ENCODE peak calls at places on chromosomes 13 and 19, in seven cellular contexts. J, B, R, U, P, X and I are unnamed samples.

GRCh38 chr19:52533901-52534300 is 6.4 kb downstream of the ZNF808 start:
- DNase-seq in R (peak), X (no peak), J (no peak), U (no peak), P (peak), B (no peak), I (peak)

GRCh38 chr13:108226184-108226583 is 8.0 kb downstream of the ABHD13 start:
- DNase-seq in U (no peak), B (no peak), R (no peak), J (no peak), P (no peak), X (no peak), I (no peak)

GRCh38 chr13:27638521-27638920 is 16.8 kb downstream of the POLR1D start:
- DNase-seq in X (no peak), U (peak), R (no peak), P (no peak), B (no peak), J (no peak), I (no peak)

GRCh38 chr19:18932216-18932841 is 8.7 kb downstream of the HOMER3 start:
- DNase-seq in P (peak), U (peak), X (peak), J (peak), B (peak), R (peak), I (peak)

GRCh38 chr19:29530549-29531457 is 5.0 kb downstream of the VSTM2B start:
- DNase-seq in P (no peak), J (no peak), X (peak), B (no peak), U (no peak), R (no peak), I (no peak)

GRCh38 chr19:32407004-32407992 is 1.7 kb downstream of the DPY19L3 start:
- DNase-seq in U (peak), P (peak), J (no peak), B (no peak), R (peak), X (no peak), I (peak)

GRCh38 chr13:93309886-93310520 is 83.4 kb downstream of the GPC6 start:
- DNase-seq in J (no peak), B (no peak), U (peak), X (peak), R (peak), P (no peak), I (no peak)

GRCh38 chr13:97962887-97963286 is 9.4 kb downstream of the IPO5 start:
- DNase-seq in X (no peak), B (no peak), P (no peak), R (no peak), J (no peak), U (no peak), I (no peak)

GRCh38 chr19:23056516-23056915 is 53.5 kb upstream of the ZNF728 start:
- DNase-seq in R (no peak), B (no peak), J (no peak), P (no peak), X (no peak), U (no peak), I (no peak)

GRCh38 chr13:23996456-23996855 is 99.2 kb upstream of the C1QTNF9B start:
- DNase-seq in B (no peak), R (no peak), U (no peak), J (no peak), X (no peak), P (no peak), I (no peak)

GRCh38 chr13:74003374-74003773 is 130.8 kb downstream of the KLF12 start:
- DNase-seq in P (no peak), U (no peak), X (no peak), R (no peak), B (no peak), J (no peak), I (no peak)

GRCh38 chr19:2512523-2513431 is 36.9 kb downstream of the GADD45B start:
- DNase-seq in P (no peak), J (no peak), U (no peak), X (no peak), R (no peak), B (no peak), I (no peak)

GRCh38 chr19:48780684-48781391 is 25.5 kb downstream of the FGF21 start:
- DNase-seq in U (no peak), J (no peak), R (peak), P (peak), B (no peak), X (no peak), I (peak)

GRCh38 chr19:15292847-15293582 is 39.3 kb downstream of the BRD4 start:
- DNase-seq in J (no peak), B (no peak), R (no peak), P (no peak), U (no peak), X (no peak), I (no peak)

GRCh38 chr19:4439243-4439642 is 18.4 kb downstream of the UBXN6 start:
- DNase-seq in B (no peak), J (no peak), R (no peak), U (no peak), X (no peak), P (no peak), I (no peak)

GRCh38 chr13:30394798-30395191 is 27.5 kb upstream of the UBE2L5 start:
- DNase-seq in J (no peak), P (no peak), X (no peak), U (no peak), R (no peak), B (no peak), I (no peak)

GRCh38 chr19:36573948-36574726 is 1.0 kb upstream of the ZNF529 start:
- DNase-seq in P (no peak), R (peak), J (no peak), U (no peak), B (no peak), X (no peak), I (no peak)

GRCh38 chr19:45613926-45614725 is 12.1 kb upstream of the GPR4 start:
- DNase-seq in U (peak), J (no peak), R (peak), X (no peak), P (no peak), B (peak), I (no peak)

GRCh38 chr19:55474269-55475265 is 1.9 kb upstream of the ZNF628 start:
- DNase-seq in P (no peak), X (peak), R (peak), B (no peak), U (no peak), J (no peak), I (no peak)

GRCh38 chr19:45362291-45362690 is 8.1 kb downstream of the ERCC2 start:
- DNase-seq in P (no peak), U (no peak), X (no peak), R (no peak), B (no peak), J (no peak), I (no peak)

GRCh38 chr19:55520691-55521292 is 16.1 kb downstream of the SBK2 start:
- DNase-seq in B (no peak), J (no peak), P (peak), R (no peak), U (no peak), X (no peak), I (no peak)

GRCh38 chr19:49362048-49362925 is at the start of gene TEAD2:
- DNase-seq in B (peak), U (peak), R (peak), J (no peak), P (peak), X (peak), I (peak)